ENCODE peak calls at places on chromosomes 13 and 19, in seven cellular contexts. One of them, this sample, is unnamed.
A peak's percentile ranks its signal among the peaks of the same experiment; 100 is the strongest.

GRCh38 chr13:79141082-79141481 is 265.0 kb downstream of the RBM26 start:
- DNase-seq in SJSA1: no peak
- DNase-seq in PC-3: no peak
- DNase-seq in K562: no peak
- DNase-seq in neuronal stem cell: no peak
- DNase-seq in GM23248: no peak
- DNase-seq in heart left ventricle: no peak
- DNase-seq in this sample: no peak

GRCh38 chr13:74251778-74252519 is 117.7 kb upstream of the KLF12 start:
- DNase-seq in GM23248: peak; percentile 53
- DNase-seq in PC-3: peak; percentile 44
- DNase-seq in SJSA1: no peak
- DNase-seq in neuronal stem cell: no peak
- DNase-seq in K562: no peak
- DNase-seq in heart left ventricle: no peak
- DNase-seq in this sample: no peak

GRCh38 chr19:39339636-39340035 is 2.6 kb upstream of the SAMD4B start:
- DNase-seq in heart left ventricle: no peak
- DNase-seq in SJSA1: no peak
- DNase-seq in PC-3: no peak
- DNase-seq in GM23248: no peak
- DNase-seq in K562: no peak
- DNase-seq in neuronal stem cell: no peak
- DNase-seq in this sample: no peak

GRCh38 chr13:27679396-27679795 is 57.7 kb downstream of the POLR1D start:
- DNase-seq in K562: no peak
- DNase-seq in SJSA1: no peak
- DNase-seq in heart left ventricle: no peak
- DNase-seq in PC-3: peak; percentile 82
- DNase-seq in neuronal stem cell: no peak
- DNase-seq in GM23248: no peak
- DNase-seq in this sample: no peak

GRCh38 chr19:15544970-15545369 is 36.6 kb downstream of the CYP4F22 start:
- DNase-seq in neuronal stem cell: no peak
- DNase-seq in K562: peak; percentile 51
- DNase-seq in heart left ventricle: no peak
- DNase-seq in PC-3: no peak
- DNase-seq in SJSA1: no peak
- DNase-seq in GM23248: no peak
- DNase-seq in this sample: no peak

GRCh38 chr19:10471909-10472308 is 31.2 kb downstream of the KEAP1 start:
- DNase-seq in SJSA1: no peak
- DNase-seq in heart left ventricle: no peak
- DNase-seq in K562: no peak
- DNase-seq in PC-3: peak; percentile 71
- DNase-seq in neuronal stem cell: no peak
- DNase-seq in GM23248: peak; percentile 57
- DNase-seq in this sample: no peak

GRCh38 chr19:13938361-13939027 is at the start of gene PODNL1:
- DNase-seq in heart left ventricle: no peak
- DNase-seq in K562: no peak
- DNase-seq in GM23248: peak; percentile 85
- DNase-seq in neuronal stem cell: no peak
- DNase-seq in SJSA1: no peak
- DNase-seq in PC-3: no peak
- DNase-seq in this sample: no peak

GRCh38 chr19:49988007-49988406 is 27.0 kb upstream of the SIGLEC11 start:
- DNase-seq in neuronal stem cell: no peak
- DNase-seq in GM23248: no peak
- DNase-seq in heart left ventricle: no peak
- DNase-seq in PC-3: no peak
- DNase-seq in SJSA1: no peak
- DNase-seq in K562: no peak
- DNase-seq in this sample: no peak

GRCh38 chr13:36445806-36446423 is 13.6 kb downstream of the CCNA1 start:
- DNase-seq in GM23248: no peak
- DNase-seq in heart left ventricle: no peak
- DNase-seq in PC-3: peak; percentile 76
- DNase-seq in neuronal stem cell: no peak
- DNase-seq in SJSA1: peak; percentile 15
- DNase-seq in K562: no peak
- DNase-seq in this sample: no peak

GRCh38 chr13:85879014-85879413 is 79.8 kb upstream of the SLITRK6 start:
- DNase-seq in neuronal stem cell: no peak
- DNase-seq in PC-3: peak; percentile 6
- DNase-seq in heart left ventricle: no peak
- DNase-seq in SJSA1: no peak
- DNase-seq in K562: no peak
- DNase-seq in GM23248: no peak
- DNase-seq in this sample: no peak

GRCh38 chr13:54934121-54934520 is 1905.5 kb downstream of the OLFM4 start:
- DNase-seq in PC-3: no peak
- DNase-seq in heart left ventricle: no peak
- DNase-seq in GM23248: no peak
- DNase-seq in neuronal stem cell: no peak
- DNase-seq in SJSA1: no peak
- DNase-seq in K562: no peak
- DNase-seq in this sample: no peak

GRCh38 chr13:51759240-51759639 is 44.7 kb downstream of the DHRS12 start:
- DNase-seq in neuronal stem cell: no peak
- DNase-seq in K562: no peak
- DNase-seq in heart left ventricle: no peak
- DNase-seq in PC-3: no peak
- DNase-seq in GM23248: peak; percentile 47
- DNase-seq in SJSA1: peak; percentile 31
- DNase-seq in this sample: no peak

GRCh38 chr13:25103711-25104110 is 7.8 kb downstream of the PABPC3 start:
- DNase-seq in GM23248: no peak
- DNase-seq in K562: no peak
- DNase-seq in SJSA1: no peak
- DNase-seq in neuronal stem cell: no peak
- DNase-seq in heart left ventricle: no peak
- DNase-seq in PC-3: no peak
- DNase-seq in this sample: no peak

GRCh38 chr13:102550507-102550906 is 46.3 kb upstream of the TPP2 start:
- DNase-seq in neuronal stem cell: no peak
- DNase-seq in heart left ventricle: no peak
- DNase-seq in GM23248: no peak
- DNase-seq in PC-3: no peak
- DNase-seq in SJSA1: no peak
- DNase-seq in K562: no peak
- DNase-seq in this sample: no peak

GRCh38 chr13:74576504-74576903 is 442.3 kb upstream of the KLF12 start:
- DNase-seq in heart left ventricle: no peak
- DNase-seq in neuronal stem cell: no peak
- DNase-seq in GM23248: no peak
- DNase-seq in SJSA1: no peak
- DNase-seq in K562: no peak
- DNase-seq in PC-3: no peak
- DNase-seq in this sample: no peak

GRCh38 chr13:85140192-85140591 is 659.0 kb downstream of the SLITRK6 start:
- DNase-seq in SJSA1: no peak
- DNase-seq in GM23248: no peak
- DNase-seq in neuronal stem cell: no peak
- DNase-seq in K562: no peak
- DNase-seq in heart left ventricle: no peak
- DNase-seq in PC-3: peak; percentile 78
- DNase-seq in this sample: no peak

GRCh38 chr19:46413262-46414031 is at the start of gene CCDC8:
- DNase-seq in GM23248: peak; percentile 74
- DNase-seq in PC-3: no peak
- DNase-seq in neuronal stem cell: peak; percentile 91
- DNase-seq in K562: peak; percentile 94
- DNase-seq in SJSA1: peak; percentile 93
- DNase-seq in heart left ventricle: peak; percentile 91
- DNase-seq in this sample: no peak

GRCh38 chr13:96581741-96582140 is 412.5 kb downstream of the OXGR1 start:
- DNase-seq in neuronal stem cell: no peak
- DNase-seq in K562: no peak
- DNase-seq in heart left ventricle: no peak
- DNase-seq in PC-3: no peak
- DNase-seq in GM23248: no peak
- DNase-seq in SJSA1: no peak
- DNase-seq in this sample: no peak

GRCh38 chr19:1672769-1673644 is 20.6 kb upstream of the TCF3 start:
- DNase-seq in GM23248: no peak
- DNase-seq in heart left ventricle: no peak
- DNase-seq in SJSA1: no peak
- DNase-seq in neuronal stem cell: no peak
- DNase-seq in PC-3: no peak
- DNase-seq in K562: no peak
- DNase-seq in this sample: no peak

GRCh38 chr19:16367269-16367683 is 42.6 kb downstream of the KLF2 start:
- DNase-seq in SJSA1: no peak
- DNase-seq in K562: no peak
- DNase-seq in heart left ventricle: no peak
- DNase-seq in PC-3: no peak
- DNase-seq in neuronal stem cell: no peak
- DNase-seq in GM23248: no peak
- DNase-seq in this sample: peak; percentile 49

GRCh38 chr13:110978390-110978789 is 63.5 kb upstream of the ANKRD10 start:
- DNase-seq in PC-3: no peak
- DNase-seq in neuronal stem cell: no peak
- DNase-seq in GM23248: no peak
- DNase-seq in SJSA1: no peak
- DNase-seq in K562: no peak
- DNase-seq in heart left ventricle: no peak
- DNase-seq in this sample: no peak

GRCh38 chr13:101098873-101099272 is 317.4 kb downstream of the NALCN start:
- DNase-seq in neuronal stem cell: no peak
- DNase-seq in SJSA1: no peak
- DNase-seq in PC-3: no peak
- DNase-seq in heart left ventricle: no peak
- DNase-seq in K562: no peak
- DNase-seq in GM23248: no peak
- DNase-seq in this sample: no peak

GRCh38 chr13:73204916-73205315 is 146.1 kb downstream of the KLF5 start:
- DNase-seq in heart left ventricle: no peak
- DNase-seq in SJSA1: no peak
- DNase-seq in neuronal stem cell: no peak
- DNase-seq in GM23248: no peak
- DNase-seq in PC-3: no peak
- DNase-seq in K562: no peak
- DNase-seq in this sample: no peak

DNA sequence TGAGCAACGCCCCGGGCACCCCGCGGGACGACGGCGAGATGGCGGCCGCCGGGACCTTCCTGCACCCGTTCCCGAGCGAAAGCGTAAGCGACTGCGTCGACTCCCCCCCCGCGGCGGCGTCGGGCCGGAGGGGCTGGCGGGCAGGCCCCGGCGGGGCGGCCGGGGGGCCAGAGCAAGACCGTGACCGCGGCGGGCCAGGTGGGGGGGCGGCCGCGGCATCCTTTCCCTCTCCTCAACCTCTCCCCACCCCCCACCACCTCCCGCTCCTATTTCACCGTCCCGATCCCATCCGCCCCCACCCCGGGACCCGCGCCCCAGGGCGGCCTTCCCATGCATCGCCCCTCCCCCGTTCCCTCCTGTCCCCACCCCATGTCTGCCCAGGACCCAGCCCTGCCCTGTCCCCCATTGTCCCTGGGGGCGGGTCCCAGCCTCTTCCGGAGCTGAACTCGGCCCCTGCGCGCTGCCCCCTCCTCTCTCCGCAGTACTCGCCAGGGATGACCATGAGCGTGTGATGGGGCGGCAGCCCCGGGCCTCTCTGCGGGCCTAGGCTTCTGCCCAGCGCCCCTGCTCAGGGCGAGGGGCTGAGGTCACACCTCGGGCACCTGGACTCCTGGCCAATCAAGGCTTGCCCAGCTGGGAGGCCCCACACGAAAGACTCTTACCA is 4.1 kb downstream of the ISYNA1 start:
- DNase-seq in SJSA1: no peak
- DNase-seq in neuronal stem cell: no peak
- DNase-seq in GM23248: no peak
- DNase-seq in heart left ventricle: no peak
- DNase-seq in K562: peak; percentile 60
- DNase-seq in PC-3: no peak
- DNase-seq in this sample: no peak
- H3K4me3 ChIP-seq in SJSA1: peak overlapping the region; percentile 37
- H3K4me3 ChIP-seq in neuronal stem cell: peak overlapping the region; percentile 18
- H3K4me3 ChIP-seq in GM23248: no peak overlapping the region
- H3K4me3 ChIP-seq in heart left ventricle: peak overlapping the region; percentile 51
- H3K4me3 ChIP-seq in K562: peak overlapping the region; percentile 24
- H3K4me3 ChIP-seq in PC-3: no peak overlapping the region
- H3K4me3 ChIP-seq in this sample: no peak overlapping the region

GRCh38 chr13:40460116-40460515 is 206.3 kb downstream of the FOXO1 start:
- DNase-seq in SJSA1: no peak
- DNase-seq in PC-3: no peak
- DNase-seq in K562: no peak
- DNase-seq in GM23248: peak; percentile 32
- DNase-seq in heart left ventricle: no peak
- DNase-seq in neuronal stem cell: no peak
- DNase-seq in this sample: no peak
- H3K27ac ChIP-seq in SJSA1: no peak overlapping the region
- H3K27ac ChIP-seq in PC-3: no peak overlapping the region
- H3K27ac ChIP-seq in K562: no peak overlapping the region
- H3K27ac ChIP-seq in GM23248: no peak overlapping the region
- H3K27ac ChIP-seq in heart left ventricle: no peak overlapping the region
- H3K27ac ChIP-seq in neuronal stem cell: no peak overlapping the region
- H3K27ac ChIP-seq in this sample: no peak overlapping the region

GRCh38 chr13:30870916-30871712 is 35.0 kb upstream of the MEDAG start:
- DNase-seq in GM23248: no peak
- DNase-seq in heart left ventricle: no peak
- DNase-seq in neuronal stem cell: no peak
- DNase-seq in PC-3: no peak
- DNase-seq in K562: no peak
- DNase-seq in SJSA1: no peak
- DNase-seq in this sample: no peak

GRCh38 chr13:30868806-30869470 is 37.1 kb upstream of the MEDAG start:
- DNase-seq in heart left ventricle: no peak
- DNase-seq in K562: no peak
- DNase-seq in PC-3: no peak
- DNase-seq in neuronal stem cell: no peak
- DNase-seq in GM23248: peak; percentile 73
- DNase-seq in SJSA1: no peak
- DNase-seq in this sample: no peak

GRCh38 chr13:30870049-30870884 is 35.8 kb upstream of the MEDAG start:
- DNase-seq in SJSA1: peak; percentile 97
- DNase-seq in GM23248: peak; percentile 99
- DNase-seq in PC-3: peak; percentile 46
- DNase-seq in heart left ventricle: peak; percentile 60
- DNase-seq in K562: peak; percentile 78
- DNase-seq in neuronal stem cell: peak; percentile 42
- DNase-seq in this sample: no peak

GRCh38 chr13:30871713-30872029 is 34.4 kb upstream of the MEDAG start:
- DNase-seq in K562: no peak
- DNase-seq in neuronal stem cell: no peak
- DNase-seq in GM23248: no peak
- DNase-seq in PC-3: no peak
- DNase-seq in heart left ventricle: no peak
- DNase-seq in SJSA1: no peak
- DNase-seq in this sample: no peak

GRCh38 chr13:30869491-30869890 is 36.6 kb upstream of the MEDAG start:
- DNase-seq in PC-3: no peak
- DNase-seq in neuronal stem cell: no peak
- DNase-seq in SJSA1: no peak
- DNase-seq in K562: no peak
- DNase-seq in heart left ventricle: no peak
- DNase-seq in GM23248: peak; percentile 56
- DNase-seq in this sample: no peak
- H3K4me3 ChIP-seq in PC-3: no peak overlapping the region
- H3K4me3 ChIP-seq in neuronal stem cell: no peak overlapping the region
- H3K4me3 ChIP-seq in SJSA1: no peak overlapping the region
- H3K4me3 ChIP-seq in K562: no peak overlapping the region
- H3K4me3 ChIP-seq in heart left ventricle: no peak overlapping the region
- H3K4me3 ChIP-seq in GM23248: peak overlapping the region; percentile 57
- H3K4me3 ChIP-seq in this sample: no peak overlapping the region

GRCh38 chr13:30744056-30744684 is 8.8 kb downstream of the ALOX5AP start:
- DNase-seq in GM23248: peak; percentile 48
- DNase-seq in K562: no peak
- DNase-seq in PC-3: peak; percentile 43
- DNase-seq in neuronal stem cell: no peak
- DNase-seq in heart left ventricle: no peak
- DNase-seq in SJSA1: peak; percentile 20
- DNase-seq in this sample: peak; percentile 76
- H3K27ac ChIP-seq in GM23248: peak overlapping the region; percentile 71
- H3K27ac ChIP-seq in K562: no peak overlapping the region
- H3K27ac ChIP-seq in PC-3: peak overlapping the region; percentile 60
- H3K27ac ChIP-seq in neuronal stem cell: no peak overlapping the region
- H3K27ac ChIP-seq in heart left ventricle: no peak overlapping the region
- H3K27ac ChIP-seq in SJSA1: peak overlapping the region; percentile 72
- H3K27ac ChIP-seq in this sample: peak overlapping the region; percentile 40